ENCODE peak calls at places on chromosomes 11 and 22, in six cellular contexts. I is pancreas, W is neural progenitor cell, H is left lung, N is left ventricle myocardium inferior, R is keratinocyte. V is an unnamed sample.

GRCh38 chr11:57154718-57155117 is 27.0 kb upstream of the LRRC55 start:
- DNase-seq in I (no peak), W (no peak), H (no peak), N (no peak), R (no peak), V (no peak)

GRCh38 chr11:109838034-109838433 is 255.2 kb upstream of the ZC3H12C start:
- DNase-seq in I (no peak), W (no peak), H (no peak), N (no peak), R (no peak), V (no peak)

GRCh38 chr11:112797653-112798293 is 163.4 kb upstream of the NCAM1 start:
- DNase-seq in I (no peak), W (peak), H (no peak), N (no peak), R (no peak), V (no peak)

GRCh38 chr11:23288001-23288783 is 427.9 kb upstream of the CCDC179 start:
- DNase-seq in I (no peak), W (no peak), H (no peak), N (no peak), R (no peak), V (no peak)

GRCh38 chr22:39658367-39658766 is 87.8 kb downstream of the CACNA1I start:
- DNase-seq in I (no peak), W (no peak), H (no peak), N (no peak), R (no peak), V (no peak)

GRCh38 chr11:29100967-29101366 is 915.9 kb downstream of the KCNA4 start:
- DNase-seq in I (no peak), W (no peak), H (no peak), N (no peak), R (no peak), V (no peak)

GRCh38 chr22:48754611-48755331 is 1072.9 kb downstream of the BRD1 start:
- DNase-seq in I (no peak), W (no peak), H (no peak), N (no peak), R (no peak), V (peak)

GRCh38 chr11:120337896-120338840 is 2.0 kb downstream of the ARHGEF12 start:
- DNase-seq in I (no peak), W (peak), H (no peak), N (no peak), R (no peak), V (no peak)

GRCh38 chr11:84722583-84723108 is 904.5 kb downstream of the DLG2 start:
- DNase-seq in I (no peak), W (peak), H (no peak), N (no peak), R (no peak), V (no peak)

GRCh38 chr22:41687901-41688364 is 734 bp downstream of the SNU13 start:
- DNase-seq in I (peak), W (peak), H (no peak), N (no peak), R (no peak), V (peak)

GRCh38 chr11:64245797-64246623 is 733 bp downstream of the PPP1R14B start:
- DNase-seq in I (peak), W (peak), H (peak), N (peak), R (peak), V (peak)

GRCh38 chr22:49210606-49211005 is 617.1 kb downstream of the BRD1 start:
- DNase-seq in I (no peak), W (no peak), H (no peak), N (peak), R (no peak), V (no peak)

GRCh38 chr11:12215192-12215591 is 104.8 kb downstream of the MICAL2 start:
- DNase-seq in I (no peak), W (peak), H (no peak), N (no peak), R (no peak), V (no peak)

GRCh38 chr11:44595964-44596381 is 30.5 kb downstream of the CD82 start:
- DNase-seq in I (no peak), W (no peak), H (no peak), N (peak), R (no peak), V (peak)

GRCh38 chr11:101718406-101718805 is 134.6 kb upstream of the TRPC6 start:
- DNase-seq in I (no peak), W (no peak), H (no peak), N (no peak), R (no peak), V (no peak)

GRCh38 chr11:82225930-82226329 is 507.7 kb downstream of the FAM181B start:
- DNase-seq in I (no peak), W (peak), H (no peak), N (no peak), R (no peak), V (no peak)

GRCh38 chr22:37904572-37905533 is 1.2 kb upstream of the MICALL1 start:
- DNase-seq in I (peak), W (no peak), H (no peak), N (peak), R (peak), V (peak)

GRCh38 chr22:42294034-42294985 is 23.9 kb upstream of the TCF20 start:
- DNase-seq in I (peak), W (peak), H (no peak), N (peak), R (no peak), V (peak)

GRCh38 chr11:67520856-67521824 is 2.1 kb downstream of the CABP2 start:
- DNase-seq in I (no peak), W (no peak), H (peak), N (no peak), R (no peak), V (no peak)

GRCh38 chr11:2778630-2779498 is 79.1 kb upstream of the KCNQ1OT1 start:
- DNase-seq in I (peak), W (no peak), H (peak), N (peak), R (no peak), V (peak)

GRCh38 chr11:124640660-124641059 is 18.0 kb downstream of the TBRG1 start:
- DNase-seq in I (no peak), W (no peak), H (no peak), N (no peak), R (no peak), V (no peak)

GRCh38 chr11:34632105-34632780 is 11.3 kb downstream of the EHF start:
- DNase-seq in I (peak), W (peak), H (no peak), N (no peak), R (no peak), V (no peak)

GRCh38 chr11:34631297-34631696 is 10.4 kb downstream of the EHF start:
- DNase-seq in I (no peak), W (no peak), H (no peak), N (no peak), R (no peak), V (no peak)

GRCh38 chr11:34630544-34630943 is 9.7 kb downstream of the EHF start:
- DNase-seq in I (no peak), W (no peak), H (no peak), N (no peak), R (no peak), V (no peak)

GRCh38 chr11:34633640-34633989 is 12.7 kb downstream of the EHF start:
- DNase-seq in I (no peak), W (no peak), H (no peak), N (no peak), R (no peak), V (no peak)

DNA sequence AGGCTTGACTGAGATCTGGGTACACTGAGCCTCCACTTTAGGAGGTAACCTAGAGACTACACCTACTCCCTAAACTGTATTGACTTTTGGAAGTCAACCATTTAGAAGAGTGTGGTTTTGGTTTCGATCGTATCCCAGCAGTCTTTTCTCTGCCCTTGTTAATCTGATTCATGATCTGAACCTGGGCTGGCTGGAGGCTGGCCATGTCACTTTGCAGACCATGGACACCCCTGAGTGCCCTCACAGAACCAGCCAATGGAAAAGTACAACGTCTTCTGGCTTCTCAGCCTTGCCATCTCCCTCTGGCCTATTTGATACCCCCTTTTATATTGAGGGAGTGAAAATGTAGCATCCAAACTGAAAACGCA is 10.8 kb downstream of the EHF start:
- DNase-seq in I (peak), W (no peak), H (no peak), N (no peak), R (no peak), V (no peak)
- H3K4me3 ChIP-seq in I (no peak), W (no peak), H (no peak), N (no peak), R (no peak), V (no peak)

GRCh38 chr11:62654297-62654696 is 1.2 kb upstream of the INTS5 start:
- DNase-seq in I (no peak), W (no peak), H (no peak), N (no peak), R (no peak), V (no peak)
- H3K27ac ChIP-seq in I (no peak), W (no peak), H (no peak), N (no peak), R (no peak), V (no peak)

DNA sequence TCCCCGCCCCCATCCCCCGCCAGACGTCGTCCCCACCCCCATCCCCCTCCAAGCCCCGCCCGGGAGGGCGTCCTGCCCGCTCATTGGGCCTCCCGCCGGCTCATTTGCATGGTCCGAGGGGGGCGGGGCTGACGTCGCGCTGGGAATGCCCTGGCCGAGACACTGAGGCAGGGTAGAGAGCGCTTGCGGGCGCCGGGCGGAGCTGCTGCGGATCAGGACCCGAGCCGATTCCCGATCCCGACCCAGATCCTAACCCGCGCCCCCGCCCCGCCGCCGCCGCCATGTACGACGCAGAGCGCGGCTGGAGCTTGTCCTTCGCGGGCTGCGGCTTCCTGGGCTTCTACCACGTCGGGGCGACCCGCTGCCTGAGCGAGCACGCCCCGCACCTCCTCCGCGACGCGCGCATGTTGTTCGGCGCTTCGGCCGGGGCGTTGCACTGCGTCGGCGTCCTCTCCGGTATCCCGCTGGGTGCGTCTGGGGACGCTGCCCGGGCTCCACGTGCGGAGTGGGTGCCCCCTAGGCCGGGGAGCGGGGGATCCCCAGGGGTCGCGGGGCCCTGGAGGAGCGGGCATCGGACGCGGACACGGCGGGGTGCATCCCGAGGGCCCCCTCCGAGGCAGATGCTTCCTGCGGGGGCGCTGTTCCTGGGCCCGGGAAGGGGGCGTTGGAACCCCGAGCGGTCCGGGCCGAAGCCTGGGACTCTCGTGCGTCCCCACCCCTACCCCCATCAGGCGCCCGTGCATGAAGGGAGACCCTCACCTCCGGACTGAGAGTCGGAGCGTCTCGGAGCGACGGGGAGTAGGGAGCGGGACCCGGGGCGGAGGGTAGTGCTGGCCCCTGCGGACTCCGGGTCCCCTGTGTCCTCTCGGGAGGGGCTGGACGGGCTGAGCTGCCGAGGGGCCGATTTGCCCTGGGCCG is at the start of gene PNPLA3:
- DNase-seq in I (peak), W (peak), H (peak), N (peak), R (no peak), V (peak)
- H3K4me3 ChIP-seq in I (peak), W (peak), H (peak), N (peak), R (peak), V (peak)

GRCh38 chr11:111654611-111655010 is 52.4 kb downstream of the SIK2 start:
- DNase-seq in I (no peak), W (no peak), H (no peak), N (no peak), R (no peak), V (no peak)

GRCh38 chr11:111655924-111656323 is 53.7 kb downstream of the SIK2 start:
- DNase-seq in I (no peak), W (no peak), H (no peak), N (no peak), R (no peak), V (no peak)

DNA sequence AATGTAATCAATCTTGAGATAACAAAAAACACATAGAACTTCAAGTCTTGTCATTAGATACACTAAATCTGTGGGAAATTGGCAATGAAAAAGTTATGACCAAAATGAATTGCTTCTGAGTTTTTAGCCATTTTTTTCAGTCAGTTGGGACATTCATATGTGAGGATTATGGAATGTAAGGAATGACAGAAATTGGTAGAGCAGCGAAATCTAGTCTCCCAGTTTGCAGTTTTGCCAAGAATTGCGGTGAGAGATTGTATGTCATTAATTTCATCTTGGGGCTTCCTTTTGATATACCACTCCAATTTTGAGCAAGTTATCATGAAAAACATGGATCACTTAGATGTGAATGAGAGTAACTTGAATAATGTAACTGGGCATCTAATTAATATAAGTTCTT is 49.9 kb downstream of the SIK2 start:
- DNase-seq in I (no peak), W (no peak), H (no peak), N (no peak), R (no peak), V (no peak)
- H3K27ac ChIP-seq in I (no peak), W (no peak), H (no peak), N (no peak), R (peak), V (no peak)

DNA sequence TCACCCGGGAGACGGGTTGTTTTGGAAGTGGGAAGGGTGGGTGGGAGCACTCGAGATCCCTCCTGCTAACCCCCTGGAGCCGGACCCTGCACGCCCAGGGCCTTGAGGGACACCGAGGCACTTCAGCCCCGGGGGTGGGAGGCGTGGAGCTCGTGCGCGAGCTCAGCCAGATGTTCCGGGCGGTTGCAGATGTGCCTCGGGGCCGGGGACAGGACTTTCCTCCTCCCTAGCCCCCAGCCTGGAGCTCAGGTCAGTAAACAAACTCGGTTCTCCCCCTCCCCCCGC is 3.3 kb upstream of the WNT11 start:
- DNase-seq in I (no peak), W (no peak), H (no peak), N (no peak), R (no peak), V (no peak)
- H3K4me3 ChIP-seq in I (peak), W (peak), H (peak), N (peak), R (peak), V (peak)

GRCh38 chr11:74418509-74418895 is 20.3 kb upstream of the PGM2L1 start:
- DNase-seq in I (no peak), W (no peak), H (no peak), N (no peak), R (no peak), V (no peak)
- H3K27ac ChIP-seq in I (peak), W (no peak), H (peak), N (no peak), R (no peak), V (no peak)

GRCh38 chr22:46057762-46058420 is 80.9 kb upstream of the WNT7B start:
- DNase-seq in I (peak), W (no peak), H (peak), N (peak), R (no peak), V (peak)
- H3K4me3 ChIP-seq in I (no peak), W (no peak), H (peak), N (peak), R (peak), V (peak)

GRCh38 chr11:114120606-114121005 is 61.1 kb downstream of the ZBTB16 start:
- DNase-seq in I (no peak), W (no peak), H (no peak), N (no peak), R (no peak), V (no peak)

GRCh38 chr11:114123692-114124330 is 64.3 kb downstream of the ZBTB16 start:
- DNase-seq in I (no peak), W (no peak), H (no peak), N (no peak), R (no peak), V (no peak)

GRCh38 chr11:114121138-114121537 is 61.6 kb downstream of the ZBTB16 start:
- DNase-seq in I (no peak), W (no peak), H (no peak), N (no peak), R (no peak), V (no peak)

GRCh38 chr11:114122668-114123067 is 63.2 kb downstream of the ZBTB16 start:
- DNase-seq in I (no peak), W (no peak), H (no peak), N (no peak), R (no peak), V (no peak)

GRCh38 chr11:114121744-114122504 is 62.4 kb downstream of the ZBTB16 start:
- DNase-seq in I (no peak), W (no peak), H (no peak), N (no peak), R (no peak), V (no peak)
- H3K27ac ChIP-seq in I (no peak), W (no peak), H (no peak), N (peak), R (no peak), V (peak)

DNA sequence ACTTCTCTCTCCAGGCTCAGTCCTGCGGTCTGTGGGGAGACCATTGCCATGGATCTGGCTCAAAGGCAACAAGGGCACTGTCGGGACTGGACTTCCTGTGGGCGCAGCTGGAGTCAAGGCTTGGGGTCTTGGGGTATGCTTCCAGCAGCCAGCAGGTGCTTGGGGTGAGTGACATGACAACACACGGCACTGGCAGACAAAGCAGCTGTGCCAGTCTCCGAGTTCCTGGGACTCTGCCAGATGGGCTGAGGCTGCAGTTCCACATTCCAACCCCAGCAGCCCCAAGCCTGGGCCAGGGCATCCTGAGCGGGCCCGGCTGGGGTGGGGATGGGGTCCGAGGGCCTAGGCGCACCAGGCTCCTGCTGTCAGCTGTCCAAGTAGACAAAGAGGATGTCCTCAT is 12.3 kb downstream of the GUCD1 start:
- DNase-seq in I (peak), W (no peak), H (peak), N (peak), R (no peak), V (no peak)
- H3K4me3 ChIP-seq in I (no peak), W (no peak), H (no peak), N (no peak), R (no peak), V (no peak)

DNA sequence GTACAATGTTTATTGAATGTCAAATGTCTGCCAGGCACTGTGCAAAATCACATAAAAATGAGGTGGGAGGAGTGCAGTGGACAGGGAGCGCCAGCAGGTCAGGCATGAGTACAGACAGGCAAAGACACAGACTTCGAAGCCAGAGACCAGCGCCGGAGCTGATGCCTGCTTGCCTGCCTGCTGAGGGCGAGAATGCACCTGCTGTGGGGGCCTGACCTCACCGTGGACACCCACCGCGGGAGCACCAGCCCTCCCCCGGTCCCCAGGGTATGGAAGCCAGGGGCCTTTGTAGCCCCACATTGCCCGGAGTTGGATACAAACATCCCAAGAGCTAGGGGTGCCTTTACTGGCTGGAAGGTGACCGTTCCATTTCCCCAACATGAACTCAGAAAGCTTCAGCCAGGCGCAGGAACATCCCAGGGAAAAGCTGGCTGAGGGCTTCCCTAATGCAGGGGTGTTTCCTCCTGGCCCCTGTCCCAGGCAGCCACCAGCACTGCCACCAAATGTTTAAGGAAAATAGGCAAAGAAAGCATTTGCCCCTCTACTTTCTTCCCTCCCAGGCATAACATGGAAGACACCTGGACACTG is 17.9 kb downstream of the IFITM10 start:
- DNase-seq in I (no peak), W (no peak), H (peak), N (no peak), R (no peak), V (peak)
- H3K27ac ChIP-seq in I (no peak), W (no peak), H (no peak), N (no peak), R (no peak), V (no peak)

V was measured in aorta.